ENCODE peak calls at places on chromosome 3, in six cellular contexts. One of them, this sample, is unnamed.

GRCh38 chr3:152384412-152384811 is 115.7 kb downstream of the MBNL1 start:
- DNase-seq in right lobe of liver: no peak
- DNase-seq in endothelial cell of umbilical vein: no peak
- DNase-seq in heart left ventricle: no peak
- DNase-seq in breast epithelium: no peak
- DNase-seq in spleen: no peak
- DNase-seq in this sample: no peak

GRCh38 chr3:16533928-16534913 is 20.7 kb upstream of the RFTN1 start:
- DNase-seq in right lobe of liver: no peak
- DNase-seq in endothelial cell of umbilical vein: no peak
- DNase-seq in breast epithelium: no peak
- DNase-seq in heart left ventricle: no peak
- DNase-seq in spleen: no peak
- DNase-seq in this sample: peak

GRCh38 chr3:179027326-179027900 is 44.2 kb downstream of the ZMAT3 start:
- DNase-seq in right lobe of liver: no peak
- DNase-seq in heart left ventricle: no peak
- DNase-seq in endothelial cell of umbilical vein: no peak
- DNase-seq in breast epithelium: no peak
- DNase-seq in spleen: no peak
- DNase-seq in this sample: no peak

GRCh38 chr3:66648975-66649374 is 148.2 kb upstream of the LRIG1 start:
- DNase-seq in breast epithelium: no peak
- DNase-seq in heart left ventricle: no peak
- DNase-seq in endothelial cell of umbilical vein: no peak
- DNase-seq in right lobe of liver: no peak
- DNase-seq in spleen: no peak
- DNase-seq in this sample: no peak

GRCh38 chr3:126300761-126301481 is 56.3 kb downstream of the KLF15 start:
- DNase-seq in spleen: peak
- DNase-seq in right lobe of liver: peak
- DNase-seq in breast epithelium: no peak
- DNase-seq in heart left ventricle: peak
- DNase-seq in endothelial cell of umbilical vein: no peak
- DNase-seq in this sample: peak

GRCh38 chr3:71484452-71484851 is 99.1 kb downstream of the FOXP1 start:
- DNase-seq in right lobe of liver: no peak
- DNase-seq in heart left ventricle: no peak
- DNase-seq in spleen: no peak
- DNase-seq in breast epithelium: no peak
- DNase-seq in endothelial cell of umbilical vein: no peak
- DNase-seq in this sample: no peak

GRCh38 chr3:190424478-190425439 is 24.9 kb downstream of the TMEM207 start:
- DNase-seq in heart left ventricle: peak
- DNase-seq in right lobe of liver: peak
- DNase-seq in endothelial cell of umbilical vein: peak
- DNase-seq in spleen: peak
- DNase-seq in breast epithelium: no peak
- DNase-seq in this sample: no peak

GRCh38 chr3:101036213-101036618 is 43.0 kb upstream of the ABI3BP start:
- DNase-seq in right lobe of liver: no peak
- DNase-seq in heart left ventricle: no peak
- DNase-seq in spleen: no peak
- DNase-seq in breast epithelium: no peak
- DNase-seq in endothelial cell of umbilical vein: peak
- DNase-seq in this sample: no peak

GRCh38 chr3:58572013-58572633 is 5.1 kb downstream of the FAM107A start:
- DNase-seq in spleen: no peak
- DNase-seq in right lobe of liver: no peak
- DNase-seq in endothelial cell of umbilical vein: no peak
- DNase-seq in breast epithelium: no peak
- DNase-seq in heart left ventricle: no peak
- DNase-seq in this sample: no peak

GRCh38 chr3:17678116-17678741 is 64.2 kb downstream of the TBC1D5 start:
- DNase-seq in breast epithelium: no peak
- DNase-seq in endothelial cell of umbilical vein: no peak
- DNase-seq in heart left ventricle: no peak
- DNase-seq in spleen: no peak
- DNase-seq in right lobe of liver: no peak
- DNase-seq in this sample: no peak

GRCh38 chr3:143122089-143122430 is 2.5 kb downstream of the CHST2 start:
- DNase-seq in endothelial cell of umbilical vein: no peak
- DNase-seq in heart left ventricle: peak
- DNase-seq in spleen: peak
- DNase-seq in breast epithelium: no peak
- DNase-seq in right lobe of liver: no peak
- DNase-seq in this sample: no peak

GRCh38 chr3:154242766-154243165 is 81.5 kb downstream of the DHX36 start:
- DNase-seq in breast epithelium: no peak
- DNase-seq in heart left ventricle: no peak
- DNase-seq in spleen: no peak
- DNase-seq in endothelial cell of umbilical vein: no peak
- DNase-seq in right lobe of liver: no peak
- DNase-seq in this sample: no peak

GRCh38 chr3:182487621-182488020 is 305.7 kb upstream of the ATP11B start:
- DNase-seq in endothelial cell of umbilical vein: no peak
- DNase-seq in spleen: no peak
- DNase-seq in heart left ventricle: no peak
- DNase-seq in right lobe of liver: no peak
- DNase-seq in breast epithelium: no peak
- DNase-seq in this sample: no peak

GRCh38 chr3:17243616-17244015 is 358.9 kb downstream of the PLCL2 start:
- DNase-seq in spleen: no peak
- DNase-seq in endothelial cell of umbilical vein: no peak
- DNase-seq in heart left ventricle: no peak
- DNase-seq in breast epithelium: no peak
- DNase-seq in right lobe of liver: no peak
- DNase-seq in this sample: no peak

GRCh38 chr3:15099364-15100098 is 583 bp upstream of the RBSN start:
- DNase-seq in spleen: peak
- DNase-seq in heart left ventricle: no peak
- DNase-seq in breast epithelium: no peak
- DNase-seq in endothelial cell of umbilical vein: no peak
- DNase-seq in right lobe of liver: no peak
- DNase-seq in this sample: no peak

GRCh38 chr3:165446555-165446954 is 250.4 kb upstream of the SLITRK3 start:
- DNase-seq in spleen: no peak
- DNase-seq in heart left ventricle: no peak
- DNase-seq in breast epithelium: no peak
- DNase-seq in endothelial cell of umbilical vein: no peak
- DNase-seq in right lobe of liver: no peak
- DNase-seq in this sample: no peak

GRCh38 chr3:50617096-50617791 is at the start of gene MAPKAPK3:
- DNase-seq in right lobe of liver: no peak
- DNase-seq in heart left ventricle: peak
- DNase-seq in endothelial cell of umbilical vein: peak
- DNase-seq in breast epithelium: no peak
- DNase-seq in spleen: peak
- DNase-seq in this sample: no peak

DNA sequence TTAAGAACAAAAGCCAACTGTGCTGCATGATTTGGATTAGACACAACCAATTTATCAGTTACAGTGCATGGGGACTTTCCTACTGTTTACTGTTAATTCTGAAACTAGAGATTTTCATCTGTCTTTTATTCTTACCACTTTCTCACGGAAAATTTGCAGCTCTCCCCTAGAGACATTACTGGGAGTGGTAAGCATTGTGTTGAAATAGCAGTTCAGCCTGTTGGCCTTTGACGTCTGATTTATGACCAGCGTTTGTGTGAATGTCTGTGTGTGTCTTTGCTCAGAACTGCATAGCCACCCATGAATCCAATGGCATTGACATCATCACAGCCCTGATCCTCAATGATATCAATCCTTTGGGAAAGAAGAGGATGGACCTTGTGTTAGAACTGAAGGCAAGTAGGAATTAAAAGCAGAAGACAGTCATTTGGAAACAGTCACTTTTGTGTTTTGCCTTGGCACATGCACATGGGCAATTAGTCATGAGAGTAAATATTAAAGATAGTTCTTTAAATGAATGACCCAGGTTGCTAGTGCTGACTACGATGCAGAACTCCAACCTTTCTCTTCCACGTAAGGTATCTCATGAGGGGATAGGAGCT is 202.2 kb upstream of the BHLHE40 start:
- DNase-seq in spleen: no peak
- DNase-seq in breast epithelium: no peak
- DNase-seq in right lobe of liver: no peak
- DNase-seq in endothelial cell of umbilical vein: peak
- DNase-seq in heart left ventricle: no peak
- DNase-seq in this sample: no peak
- TF ChIP-seq POLR2A in spleen: no peak
- TF ChIP-seq POLR2A in breast epithelium: no peak
- TF ChIP-seq POLR2A in right lobe of liver: no peak
- TF ChIP-seq POLR2A in endothelial cell of umbilical vein: no peak
- TF ChIP-seq POLR2A in heart left ventricle: no peak
- TF ChIP-seq POLR2A in this sample: no peak

GRCh38 chr3:32502944-32503286 is 263 bp upstream of the CMTM6 start:
- DNase-seq in heart left ventricle: no peak
- DNase-seq in endothelial cell of umbilical vein: no peak
- DNase-seq in spleen: no peak
- DNase-seq in breast epithelium: no peak
- DNase-seq in right lobe of liver: no peak
- DNase-seq in this sample: no peak
- H3K27ac ChIP-seq in heart left ventricle: peak
- H3K27ac ChIP-seq in endothelial cell of umbilical vein: peak
- H3K27ac ChIP-seq in spleen: peak
- H3K27ac ChIP-seq in breast epithelium: peak
- H3K27ac ChIP-seq in right lobe of liver: peak
- H3K27ac ChIP-seq in this sample: peak

GRCh38 chr3:196315821-196316220 is 2.2 kb downstream of the DYNLT2B start:
- DNase-seq in heart left ventricle: no peak
- DNase-seq in spleen: no peak
- DNase-seq in breast epithelium: no peak
- DNase-seq in endothelial cell of umbilical vein: no peak
- DNase-seq in right lobe of liver: no peak
- DNase-seq in this sample: no peak

GRCh38 chr3:196320110-196320509 is 2.1 kb upstream of the DYNLT2B start:
- DNase-seq in breast epithelium: no peak
- DNase-seq in heart left ventricle: no peak
- DNase-seq in right lobe of liver: no peak
- DNase-seq in spleen: no peak
- DNase-seq in endothelial cell of umbilical vein: no peak
- DNase-seq in this sample: no peak

GRCh38 chr3:196321162-196321561 is 3.1 kb upstream of the DYNLT2B start:
- DNase-seq in spleen: no peak
- DNase-seq in heart left ventricle: no peak
- DNase-seq in breast epithelium: no peak
- DNase-seq in endothelial cell of umbilical vein: no peak
- DNase-seq in right lobe of liver: peak
- DNase-seq in this sample: no peak

GRCh38 chr3:196314597-196314996 is 3.4 kb downstream of the DYNLT2B start:
- DNase-seq in breast epithelium: no peak
- DNase-seq in spleen: no peak
- DNase-seq in endothelial cell of umbilical vein: no peak
- DNase-seq in right lobe of liver: no peak
- DNase-seq in heart left ventricle: no peak
- DNase-seq in this sample: no peak

DNA sequence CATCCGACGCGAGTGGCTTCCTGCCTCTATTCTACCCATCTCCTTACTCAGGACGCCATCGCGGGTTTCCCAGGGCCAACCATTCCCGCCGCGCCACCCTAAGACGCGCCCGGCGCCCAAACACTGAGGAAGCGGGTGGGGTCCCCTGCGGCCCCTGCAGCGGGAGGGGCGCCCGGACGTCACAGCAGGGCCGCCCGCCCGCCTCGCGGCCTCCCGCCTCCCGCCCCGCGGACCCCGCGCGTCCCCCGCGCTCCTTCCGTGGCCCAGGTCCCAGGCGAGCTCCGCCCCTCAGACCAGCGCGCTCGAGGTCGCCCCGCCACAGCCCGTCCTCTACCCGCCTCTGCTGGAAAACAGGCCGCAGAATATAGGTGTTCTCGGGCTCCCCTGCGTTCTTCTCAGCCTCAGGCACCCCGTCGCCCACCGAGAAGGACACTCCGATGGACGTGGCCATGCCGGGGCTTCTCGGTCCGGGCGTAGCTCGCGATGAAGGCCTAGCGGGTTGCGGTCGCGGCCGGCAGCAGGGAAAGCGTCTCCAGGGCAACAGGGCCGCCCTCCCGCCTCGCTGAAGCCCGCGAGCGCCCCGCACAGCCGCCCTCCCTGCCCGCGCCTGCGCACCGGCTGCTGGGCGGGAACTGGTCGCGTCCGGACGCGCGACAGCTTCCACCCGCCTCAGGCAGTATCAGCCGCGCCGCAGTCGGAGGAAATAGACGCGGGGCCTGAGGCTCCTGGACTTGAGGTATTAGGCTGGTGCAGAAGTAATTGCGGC is at the start of gene DYNLT2B:
- DNase-seq in breast epithelium: peak
- DNase-seq in right lobe of liver: peak
- DNase-seq in endothelial cell of umbilical vein: peak
- DNase-seq in spleen: peak
- DNase-seq in heart left ventricle: peak
- DNase-seq in this sample: no peak
- TF ChIP-seq POLR2A in breast epithelium: peak
- TF ChIP-seq POLR2A in right lobe of liver: peak
- TF ChIP-seq POLR2A in endothelial cell of umbilical vein: peak
- TF ChIP-seq POLR2A in spleen: peak
- TF ChIP-seq POLR2A in heart left ventricle: peak
- TF ChIP-seq POLR2A in this sample: peak

DNA sequence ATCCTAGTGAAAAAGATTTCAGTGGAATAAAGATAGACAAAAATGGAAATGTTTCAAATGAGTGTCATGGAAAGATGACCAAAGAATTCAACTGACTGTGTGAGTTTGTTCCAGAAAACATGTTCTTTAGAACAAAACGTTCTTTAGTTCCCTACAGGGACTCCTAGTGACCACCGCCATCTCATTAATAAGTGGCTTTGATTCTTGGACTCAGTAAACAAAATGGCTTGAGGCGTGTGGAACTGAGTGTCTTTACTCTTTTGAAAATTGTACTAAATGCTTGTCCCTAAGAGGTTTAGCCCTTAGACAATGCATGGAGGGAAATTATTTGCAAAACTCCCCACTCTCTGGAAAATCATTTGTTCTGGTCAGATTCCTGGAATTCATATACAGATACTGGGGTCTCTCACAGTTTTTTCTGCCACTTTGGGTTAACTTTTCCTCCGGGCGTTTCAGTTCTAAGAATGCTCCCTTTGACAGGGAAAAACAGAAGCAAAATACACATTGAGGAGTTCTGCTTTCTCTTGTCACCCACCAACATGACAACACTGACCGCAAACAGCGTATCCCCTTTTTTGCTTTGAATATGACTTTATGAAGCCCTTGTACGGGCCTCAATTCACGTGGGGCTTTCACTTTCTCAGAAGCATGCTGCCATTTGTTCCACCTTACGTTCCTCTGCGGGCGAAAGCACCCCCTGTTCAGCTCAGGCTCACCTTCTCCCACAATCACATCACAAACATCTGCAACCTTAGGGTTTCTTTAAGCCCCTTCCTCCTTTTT is 15.3 kb upstream of the NRROS start:
- DNase-seq in spleen: no peak
- DNase-seq in breast epithelium: no peak
- DNase-seq in right lobe of liver: no peak
- DNase-seq in endothelial cell of umbilical vein: no peak
- DNase-seq in heart left ventricle: no peak
- DNase-seq in this sample: no peak
- H3K27ac ChIP-seq in spleen: peak
- H3K27ac ChIP-seq in breast epithelium: peak
- H3K27ac ChIP-seq in right lobe of liver: no peak
- H3K27ac ChIP-seq in endothelial cell of umbilical vein: no peak
- H3K27ac ChIP-seq in heart left ventricle: peak
- H3K27ac ChIP-seq in this sample: peak

This sample was measured in vagina.